ENCODE peak calls at places on chromosome 3, in five cellular contexts. One of them, this sample, is unnamed.

GRCh38 chr3:192130534-192131132 is 596.7 kb downstream of the FGF12 start:
- DNase-seq in stomach: peak; percentile 36
- DNase-seq in Peyer's patch: peak; percentile 20
- DNase-seq in cardiac muscle cell: peak; percentile 54
- DNase-seq in SK-N-SH: peak; percentile 24
- DNase-seq in this sample: peak; percentile 12

GRCh38 chr3:196235452-196236122 is 19.3 kb downstream of the SLC51A start:
- DNase-seq in stomach: no peak
- DNase-seq in Peyer's patch: no peak
- DNase-seq in cardiac muscle cell: no peak
- DNase-seq in SK-N-SH: no peak
- DNase-seq in this sample: no peak

GRCh38 chr3:57980416-57980815 is 27.8 kb upstream of the FLNB start:
- DNase-seq in stomach: no peak
- DNase-seq in Peyer's patch: no peak
- DNase-seq in cardiac muscle cell: no peak
- DNase-seq in SK-N-SH: no peak
- DNase-seq in this sample: no peak

GRCh38 chr3:132654190-132654589 is 5.4 kb downstream of the ACAD11 start:
- DNase-seq in stomach: no peak
- DNase-seq in Peyer's patch: no peak
- DNase-seq in cardiac muscle cell: no peak
- DNase-seq in SK-N-SH: no peak
- DNase-seq in this sample: no peak

GRCh38 chr3:126026277-126026751 is 57.3 kb downstream of the ROPN1B start:
- DNase-seq in stomach: no peak
- DNase-seq in Peyer's patch: peak; percentile 79
- DNase-seq in cardiac muscle cell: no peak
- DNase-seq in SK-N-SH: no peak
- DNase-seq in this sample: no peak

GRCh38 chr3:171566803-171567422 is 106.7 kb upstream of the TNIK start:
- DNase-seq in stomach: no peak
- DNase-seq in Peyer's patch: no peak
- DNase-seq in cardiac muscle cell: peak; percentile 54
- DNase-seq in SK-N-SH: peak; percentile 50
- DNase-seq in this sample: peak; percentile 23

GRCh38 chr3:68306571-68306970 is 625.8 kb downstream of the TAFA4 start:
- DNase-seq in stomach: no peak
- DNase-seq in Peyer's patch: no peak
- DNase-seq in cardiac muscle cell: no peak
- DNase-seq in SK-N-SH: no peak
- DNase-seq in this sample: peak; percentile 73

GRCh38 chr3:125300416-125300815 is 74.7 kb downstream of the ZNF148 start:
- DNase-seq in stomach: no peak
- DNase-seq in Peyer's patch: no peak
- DNase-seq in cardiac muscle cell: peak; percentile 41
- DNase-seq in SK-N-SH: no peak
- DNase-seq in this sample: no peak

GRCh38 chr3:149009732-149010131 is 18.4 kb downstream of the GYG1 start:
- DNase-seq in stomach: no peak
- DNase-seq in Peyer's patch: peak; percentile 21
- DNase-seq in cardiac muscle cell: no peak
- DNase-seq in SK-N-SH: no peak
- DNase-seq in this sample: no peak

GRCh38 chr3:34387831-34388564 is 589.6 kb downstream of the PDCD6IP start:
- DNase-seq in stomach: no peak
- DNase-seq in Peyer's patch: no peak
- DNase-seq in cardiac muscle cell: no peak
- DNase-seq in SK-N-SH: no peak
- DNase-seq in this sample: peak; percentile 7

GRCh38 chr3:149151843-149152242 is 22.4 kb downstream of the HPS3 start:
- DNase-seq in stomach: no peak
- DNase-seq in Peyer's patch: no peak
- DNase-seq in cardiac muscle cell: peak; percentile 68
- DNase-seq in SK-N-SH: peak; percentile 48
- DNase-seq in this sample: peak; percentile 14

GRCh38 chr3:128281461-128282367 is 128.4 kb downstream of the EEFSEC start:
- DNase-seq in stomach: no peak
- DNase-seq in Peyer's patch: no peak
- DNase-seq in cardiac muscle cell: peak; percentile 26
- DNase-seq in SK-N-SH: no peak
- DNase-seq in this sample: no peak

GRCh38 chr3:72336114-72336651 is 512.1 kb downstream of the SHQ1 start:
- DNase-seq in stomach: no peak
- DNase-seq in Peyer's patch: no peak
- DNase-seq in cardiac muscle cell: no peak
- DNase-seq in SK-N-SH: no peak
- DNase-seq in this sample: no peak

GRCh38 chr3:134652409-134652831 is 1.6 kb upstream of the KY start:
- DNase-seq in stomach: peak; percentile 28
- DNase-seq in Peyer's patch: no peak
- DNase-seq in cardiac muscle cell: peak; percentile 25
- DNase-seq in SK-N-SH: no peak
- DNase-seq in this sample: no peak

GRCh38 chr3:23402728-23403505 is 199.8 kb downstream of the UBE2E2 start:
- DNase-seq in stomach: no peak
- DNase-seq in Peyer's patch: no peak
- DNase-seq in cardiac muscle cell: no peak
- DNase-seq in SK-N-SH: no peak
- DNase-seq in this sample: no peak

GRCh38 chr3:48034000-48034516 is 17.8 kb upstream of the MAP4 start:
- DNase-seq in stomach: no peak
- DNase-seq in Peyer's patch: no peak
- DNase-seq in cardiac muscle cell: peak; percentile 86
- DNase-seq in SK-N-SH: peak; percentile 33
- DNase-seq in this sample: no peak

GRCh38 chr3:80553211-80553610 is 785.4 kb upstream of the ROBO1 start:
- DNase-seq in stomach: no peak
- DNase-seq in Peyer's patch: no peak
- DNase-seq in cardiac muscle cell: no peak
- DNase-seq in SK-N-SH: no peak
- DNase-seq in this sample: no peak

GRCh38 chr3:46729038-46729437 is 11.4 kb upstream of the PRSS50 start:
- DNase-seq in stomach: peak; percentile 13
- DNase-seq in Peyer's patch: no peak
- DNase-seq in cardiac muscle cell: no peak
- DNase-seq in SK-N-SH: no peak
- DNase-seq in this sample: no peak

GRCh38 chr3:37902674-37903073 is 41.0 kb downstream of the CTDSPL start:
- DNase-seq in stomach: no peak
- DNase-seq in Peyer's patch: no peak
- DNase-seq in cardiac muscle cell: no peak
- DNase-seq in SK-N-SH: no peak
- DNase-seq in this sample: no peak

GRCh38 chr3:31197941-31198340 is 303.5 kb upstream of the GADL1 start:
- DNase-seq in stomach: no peak
- DNase-seq in Peyer's patch: no peak
- DNase-seq in cardiac muscle cell: no peak
- DNase-seq in SK-N-SH: no peak
- DNase-seq in this sample: no peak

GRCh38 chr3:107392549-107393165 is 15.4 kb downstream of the CCDC54 start:
- DNase-seq in stomach: no peak
- DNase-seq in Peyer's patch: no peak
- DNase-seq in cardiac muscle cell: peak; percentile 46
- DNase-seq in SK-N-SH: no peak
- DNase-seq in this sample: no peak

GRCh38 chr3:168961271-168961670 is 702.2 kb downstream of the MECOM start:
- DNase-seq in stomach: no peak
- DNase-seq in Peyer's patch: no peak
- DNase-seq in cardiac muscle cell: no peak
- DNase-seq in SK-N-SH: no peak
- DNase-seq in this sample: no peak

GRCh38 chr3:71065764-71066013 is 517.8 kb downstream of the FOXP1 start:
- DNase-seq in stomach: no peak
- DNase-seq in Peyer's patch: no peak
- DNase-seq in cardiac muscle cell: no peak
- DNase-seq in SK-N-SH: no peak
- DNase-seq in this sample: no peak

GRCh38 chr3:188059346-188059745 is 94.6 kb upstream of the LPP start:
- DNase-seq in stomach: no peak
- DNase-seq in Peyer's patch: no peak
- DNase-seq in cardiac muscle cell: no peak
- DNase-seq in SK-N-SH: no peak
- DNase-seq in this sample: no peak

GRCh38 chr3:188060436-188060835 is 93.5 kb upstream of the LPP start:
- DNase-seq in stomach: no peak
- DNase-seq in Peyer's patch: no peak
- DNase-seq in cardiac muscle cell: no peak
- DNase-seq in SK-N-SH: no peak
- DNase-seq in this sample: no peak

GRCh38 chr3:188058569-188059184 is 95.3 kb upstream of the LPP start:
- DNase-seq in stomach: no peak
- DNase-seq in Peyer's patch: no peak
- DNase-seq in cardiac muscle cell: no peak
- DNase-seq in SK-N-SH: no peak
- DNase-seq in this sample: no peak

GRCh38 chr3:188064831-188065493 is 89.0 kb upstream of the LPP start:
- DNase-seq in stomach: peak; percentile 83
- DNase-seq in Peyer's patch: no peak
- DNase-seq in cardiac muscle cell: peak; percentile 56
- DNase-seq in SK-N-SH: no peak
- DNase-seq in this sample: no peak

DNA sequence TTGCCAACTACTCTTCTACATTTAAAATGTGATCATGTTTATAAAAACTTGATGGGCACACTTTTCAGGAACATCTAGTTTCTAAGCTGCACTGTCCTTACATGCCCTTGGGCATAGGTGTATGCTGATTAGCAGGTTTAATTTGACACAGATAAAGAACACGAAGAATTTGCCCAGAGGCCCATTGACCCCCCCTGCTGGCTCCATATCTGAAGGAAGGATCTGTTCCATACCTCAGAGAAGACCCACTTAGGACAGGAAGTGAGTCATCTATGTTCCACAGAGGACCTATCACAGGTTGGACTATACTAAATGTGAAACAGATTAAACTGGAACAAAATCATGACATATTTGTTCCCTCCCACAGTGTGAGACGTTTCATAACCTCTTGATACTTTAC is 92.8 kb upstream of the LPP start:
- DNase-seq in stomach: no peak
- DNase-seq in Peyer's patch: peak; percentile 61
- DNase-seq in cardiac muscle cell: peak; percentile 30
- DNase-seq in SK-N-SH: no peak
- DNase-seq in this sample: no peak
- TF ChIP-seq CTCF in stomach: no peak
- TF ChIP-seq CTCF in Peyer's patch: peak; percentile 8
- TF ChIP-seq CTCF in cardiac muscle cell: no peak
- TF ChIP-seq CTCF in SK-N-SH: no peak
- TF ChIP-seq CTCF in this sample: no peak

DNA sequence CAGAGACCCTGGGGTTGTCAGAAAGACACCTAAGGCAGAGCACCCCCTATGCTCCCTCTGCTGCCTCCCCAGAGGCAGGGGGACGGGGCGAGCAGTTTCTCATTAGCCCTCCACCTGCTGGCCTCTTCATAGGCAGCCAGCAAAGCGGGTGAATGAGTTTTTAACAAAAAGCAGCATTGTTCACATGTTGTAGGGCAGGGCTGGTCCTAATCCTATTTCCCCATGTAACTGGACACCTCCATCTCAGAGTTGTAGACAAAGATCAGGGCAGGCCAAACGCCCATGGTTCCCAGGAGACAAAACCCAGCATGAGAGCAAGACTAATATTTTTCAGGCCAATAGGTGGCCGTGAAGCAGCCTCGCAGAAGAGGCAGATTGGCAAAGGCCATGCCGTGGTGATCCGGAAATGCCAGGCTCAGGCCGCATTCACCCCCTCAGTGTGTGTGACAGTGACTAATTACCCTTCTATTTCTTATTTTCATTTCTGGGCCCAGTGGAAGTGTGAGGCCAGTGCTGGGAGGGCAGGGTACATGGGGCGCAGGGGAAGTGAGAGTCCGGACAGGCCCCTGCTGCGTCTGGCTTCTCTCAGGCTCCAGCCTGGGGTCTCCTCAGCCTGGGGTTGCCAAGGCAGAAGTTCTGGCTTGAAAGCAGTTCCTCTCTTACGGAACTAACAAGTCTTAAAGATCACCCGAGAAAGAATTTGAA is 64.7 kb downstream of the BOC start:
- DNase-seq in stomach: no peak
- DNase-seq in Peyer's patch: peak; percentile 21
- DNase-seq in cardiac muscle cell: peak; percentile 69
- DNase-seq in SK-N-SH: no peak
- DNase-seq in this sample: peak; percentile 30
- TF ChIP-seq CTCF in stomach: no peak
- TF ChIP-seq CTCF in Peyer's patch: peak; percentile 2
- TF ChIP-seq CTCF in cardiac muscle cell: peak; percentile 24
- TF ChIP-seq CTCF in SK-N-SH: peak; percentile 18
- TF ChIP-seq CTCF in this sample: no peak

DNA sequence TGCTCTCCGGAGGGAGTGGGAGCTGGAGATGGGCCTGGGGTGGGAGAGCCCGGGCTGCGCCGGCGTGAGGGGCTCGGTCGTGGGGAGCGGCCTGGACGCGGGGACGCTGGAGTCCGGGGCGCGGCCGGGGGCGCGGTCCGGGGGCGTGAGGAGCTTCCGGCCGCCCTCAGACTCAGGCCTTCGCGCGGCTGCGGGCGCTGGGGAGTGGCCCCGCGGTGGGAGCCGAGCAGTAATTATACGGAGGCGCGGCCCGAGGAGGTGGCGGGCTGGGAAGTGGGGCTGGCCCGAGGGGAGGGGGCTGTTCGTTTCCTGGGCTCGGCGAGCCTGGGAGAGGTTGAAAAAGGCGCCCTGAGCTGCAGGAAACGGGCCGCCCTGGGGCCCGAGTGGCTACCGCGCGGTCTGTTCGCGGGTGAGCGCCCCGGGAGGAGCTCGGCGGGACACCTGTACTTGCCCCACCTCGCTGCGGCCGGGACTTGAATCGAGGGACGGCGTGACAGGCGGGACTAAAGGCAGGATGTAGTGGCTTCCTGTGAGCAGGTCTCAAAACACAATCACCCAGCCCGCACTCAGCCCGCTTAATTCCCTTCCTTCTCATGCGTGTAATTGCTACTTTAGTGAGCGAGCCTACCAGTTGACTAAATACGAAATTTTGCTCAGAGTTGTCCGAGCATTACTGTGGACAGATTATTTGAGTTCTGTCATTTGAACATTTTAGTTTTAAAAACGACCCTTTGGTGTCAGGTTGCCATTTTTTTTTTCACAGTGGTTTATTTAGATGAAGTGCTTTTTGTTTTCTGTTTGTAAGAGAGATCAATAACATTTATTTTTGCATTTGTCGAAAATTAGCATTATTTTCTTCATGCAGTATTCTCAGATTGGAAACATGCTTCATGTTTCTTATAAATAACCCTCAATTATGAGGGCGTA is 855 bp downstream of the RASA2 start:
- DNase-seq in stomach: peak; percentile 87
- DNase-seq in Peyer's patch: peak; percentile 97
- DNase-seq in cardiac muscle cell: peak; percentile 64
- DNase-seq in SK-N-SH: peak; percentile 85
- DNase-seq in this sample: peak; percentile 75
- TF ChIP-seq CTCF in stomach: no peak
- TF ChIP-seq CTCF in Peyer's patch: peak; percentile 19
- TF ChIP-seq CTCF in cardiac muscle cell: no peak
- TF ChIP-seq CTCF in SK-N-SH: no peak
- TF ChIP-seq CTCF in this sample: no peak

DNA sequence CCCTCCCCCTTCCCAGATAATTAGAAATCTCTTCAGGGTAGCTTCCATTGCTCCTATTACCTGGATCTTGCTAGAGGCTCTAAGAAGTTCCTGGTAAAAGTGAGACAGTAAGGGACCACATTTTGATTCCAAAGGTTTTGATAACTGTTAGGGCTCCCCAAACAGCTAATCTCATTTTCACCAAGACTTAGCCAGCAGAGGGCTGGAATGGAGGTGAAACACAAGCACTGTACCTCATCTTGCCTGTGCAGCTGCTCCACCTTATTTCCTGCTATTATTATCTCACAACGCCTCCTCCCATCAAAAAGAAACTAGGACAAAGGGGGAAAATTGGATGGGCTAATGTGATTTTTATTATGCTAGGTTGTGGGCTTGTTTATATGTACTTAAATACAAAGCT is 7.3 kb downstream of the SETD5 start:
- DNase-seq in stomach: no peak
- DNase-seq in Peyer's patch: no peak
- DNase-seq in cardiac muscle cell: no peak
- DNase-seq in SK-N-SH: peak; percentile 20
- DNase-seq in this sample: no peak
- TF ChIP-seq CTCF in stomach: no peak
- TF ChIP-seq CTCF in Peyer's patch: peak; percentile 25
- TF ChIP-seq CTCF in cardiac muscle cell: no peak
- TF ChIP-seq CTCF in SK-N-SH: no peak
- TF ChIP-seq CTCF in this sample: no peak

This sample was measured in nephron progenitor cell.